ENCODE peak calls at places on chromosomes 7 and 10, in four cellular contexts. G is H1, L is mesendoderm, T is endodermal cell. D is an unnamed sample. For H3K4me1 and H3K27me3, the result is how much of the 10 kb centered on the place peaks cover.

GRCh38 chr10:22503315-22504090 is 158.2 kb downstream of the SPAG6 start:
- DNase-seq in G (no peak), L (no peak), T (no peak), D (no peak)

GRCh38 chr10:124701881-124702656 is 42.1 kb downstream of the FAM53B start:
- DNase-seq in G (no peak), L (no peak), T (no peak), D (no peak)

GRCh38 chr10:61836888-61837747 is 64.4 kb upstream of the ARID5B start:
- DNase-seq in G (no peak), L (no peak), T (no peak), D (no peak)

GRCh38 chr10:103231047-103231551 is 14.6 kb upstream of the RPEL1 start:
- DNase-seq in G (peak), L (peak), T (peak), D (no peak)

GRCh38 chr7:602341-603141 is 82.9 kb upstream of the PDGFA start:
- DNase-seq in G (no peak), L (no peak), T (peak), D (no peak)

GRCh38 chr10:24722676-24723385 is 856 bp downstream of the ARHGAP21 start:
- DNase-seq in G (no peak), L (peak), T (peak), D (peak)

GRCh38 chr7:8597565-8597964 is 164.2 kb downstream of the NXPH1 start:
- DNase-seq in G (no peak), L (no peak), T (no peak), D (no peak)

GRCh38 chr10:127470911-127471310 is 78.2 kb upstream of the NPS start:
- DNase-seq in G (no peak), L (no peak), T (no peak), D (no peak)

GRCh38 chr10:122286872-122287271 is 15.8 kb downstream of the BTBD16 start:
- DNase-seq in G (no peak), L (peak), T (peak), D (no peak)

GRCh38 chr7:7180725-7181428 is 1.5 kb upstream of the C1GALT1 start:
- DNase-seq in G (no peak), L (no peak), T (no peak), D (no peak)
- H3K27ac ChIP-seq in G (no peak), L (no peak), T (no peak), D (peak)

DNA sequence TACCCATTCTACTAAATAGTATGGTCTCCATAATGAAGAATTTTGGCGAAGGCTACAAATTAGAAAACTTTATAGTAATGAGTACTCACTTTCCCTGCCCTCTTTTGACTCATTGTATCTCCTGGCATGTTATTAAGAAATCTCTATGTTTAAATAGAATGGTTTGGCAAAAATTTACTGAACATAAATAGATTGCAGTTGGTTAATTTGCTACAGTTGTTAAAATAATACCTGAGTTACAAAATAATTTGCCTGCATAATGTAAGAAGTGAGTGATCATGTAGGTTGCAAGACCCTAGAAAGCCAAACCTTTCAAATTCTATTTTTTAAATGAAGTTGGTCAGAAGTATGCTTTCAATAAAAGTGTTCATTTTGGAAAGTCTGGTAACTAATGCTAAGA is 176.8 kb upstream of the AHR start:
- DNase-seq in G (no peak), L (no peak), T (no peak), D (no peak)
- H3K4me1 ChIP-seq in G (under half), L (under half), T (under half), D (under half)

GRCh38 chr10:64096941-64097340 is 575.7 kb downstream of the REEP3 start:
- DNase-seq in G (no peak), L (no peak), T (no peak), D (no peak)
- H3K27me3 ChIP-seq in G (under half), L (under half), T (under half), D (under half)

GRCh38 chr7:135742371-135742770 is 6.2 kb downstream of the FAM180A start:
- DNase-seq in G (no peak), L (no peak), T (no peak), D (no peak)
- H3K27ac ChIP-seq in G (no peak), L (no peak), T (no peak), D (no peak)

DNA sequence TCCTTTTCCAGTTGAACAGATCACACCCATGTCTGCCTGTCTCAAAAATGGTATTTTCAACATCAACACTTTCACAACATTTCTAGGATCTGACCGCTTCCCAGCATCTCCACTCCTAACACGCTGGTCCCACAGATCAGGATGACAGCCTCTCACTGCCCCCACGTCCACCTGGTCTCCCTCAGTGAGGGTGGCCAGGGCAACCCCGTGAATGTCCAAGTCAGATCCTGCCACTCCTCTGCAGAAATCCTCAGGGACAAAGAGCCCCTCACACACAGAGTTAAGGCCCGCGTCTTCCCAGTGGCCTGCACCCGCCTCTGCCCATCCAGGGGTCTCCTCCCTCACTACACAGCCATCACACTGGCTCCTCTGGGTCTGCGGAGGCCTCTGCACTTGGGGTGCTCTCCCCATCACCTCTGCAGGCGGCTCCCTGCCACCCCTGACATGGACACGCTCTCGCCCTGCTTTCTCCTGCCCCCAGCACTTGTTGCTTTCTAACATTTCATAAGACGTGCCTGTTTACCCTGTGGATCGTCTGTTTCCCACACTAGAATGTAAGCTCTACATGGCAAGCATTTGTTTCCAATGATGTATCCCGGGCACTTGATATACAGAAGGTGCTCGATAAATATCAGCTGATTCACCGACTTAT is 20.0 kb downstream of the GNA12 start:
- DNase-seq in G (no peak), L (no peak), T (no peak), D (no peak)
- H3K4me1 ChIP-seq in G (under half), L (under half), T (under half), D (under half)

GRCh38 chr7:90172624-90173023 is 18.4 kb downstream of the STEAP1 start:
- DNase-seq in G (no peak), L (no peak), T (no peak), D (no peak)

GRCh38 chr7:90173127-90173844 is 19.0 kb downstream of the STEAP1 start:
- DNase-seq in G (no peak), L (no peak), T (no peak), D (no peak)

GRCh38 chr7:90169891-90170290 is 15.6 kb downstream of the STEAP1 start:
- DNase-seq in G (no peak), L (no peak), T (no peak), D (no peak)

GRCh38 chr7:90175667-90176066 is 21.4 kb downstream of the STEAP1 start:
- DNase-seq in G (no peak), L (no peak), T (no peak), D (no peak)

DNA sequence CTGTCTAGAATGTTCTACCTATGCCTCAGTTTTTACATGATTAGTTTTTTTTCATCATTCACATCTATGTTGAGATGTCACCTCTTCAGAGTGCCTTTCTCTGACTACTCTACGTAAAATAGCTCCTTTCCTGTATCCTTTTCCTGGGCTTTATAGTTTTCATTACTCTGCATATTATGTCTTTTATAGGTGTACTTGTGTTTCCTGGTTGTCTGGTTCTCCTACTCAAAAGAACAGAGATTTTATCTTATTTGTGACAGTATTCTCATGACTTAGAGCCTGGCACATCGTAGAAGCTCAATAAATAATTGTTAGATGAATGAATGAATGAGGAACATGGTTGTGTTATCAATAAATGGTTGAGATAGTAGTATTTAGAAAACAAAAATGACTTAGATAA is 17.9 kb downstream of the STEAP1 start:
- DNase-seq in G (no peak), L (no peak), T (no peak), D (no peak)
- H3K27me3 ChIP-seq in G (under half), L (under half), T (under half), D (under half)

D was measured in naive thymus-derived CD4-positive, alpha-beta T cell.